ENCODE peak calls at places on chromosomes 4 and X, in five cellular contexts. M is heart left ventricle, H is lung microvascular endothelial cell, A is ureter, F is AG04450. T is an unnamed sample.

GRCh38 chr4:83180469-83180968 is 66.0 kb upstream of the PLAC8 start:
- DNase-seq in M (no peak), F (no peak), H (no peak), A (no peak), T (no peak)

GRCh38 chrX:100979881-100980607 is 10.5 kb downstream of the ARL13A start:
- DNase-seq in M (no peak), H (no peak), F (no peak), A (no peak), T (no peak)

GRCh38 chrX:8140986-8141385 is 30.1 kb downstream of the VCX2 start:
- DNase-seq in M (no peak), H (no peak), A (no peak), F (no peak), T (no peak)

GRCh38 chrX:122219735-122220134 is 964.3 kb upstream of the GRIA3 start:
- DNase-seq in F (no peak), H (no peak), M (no peak), A (no peak), T (no peak)

GRCh38 chrX:107629533-107629909 is 1.2 kb downstream of the PRPS1 start:
- DNase-seq in H (peak), F (no peak), M (no peak), A (no peak), T (no peak)

GRCh38 chr4:11632015-11632414 is 203.3 kb upstream of the HS3ST1 start:
- DNase-seq in A (no peak), H (no peak), F (no peak), M (no peak), T (no peak)

GRCh38 chr4:186740822-186741221 is 17.2 kb upstream of the FAT1 start:
- DNase-seq in A (no peak), M (no peak), F (no peak), H (no peak), T (no peak)

GRCh38 chr4:124523816-124524215 is 188.7 kb downstream of the ANKRD50 start:
- DNase-seq in M (no peak), H (no peak), A (no peak), F (no peak), T (no peak)

GRCh38 chr4:1307951-1308735 is 18.5 kb downstream of the MAEA start:
- DNase-seq in M (peak), H (no peak), A (no peak), F (no peak), T (no peak)

GRCh38 chr4:54543088-54543795 is 114.5 kb upstream of the KIT start:
- DNase-seq in F (no peak), H (no peak), A (no peak), M (no peak), T (no peak)

GRCh38 chr4:118872181-118872580 is 16.5 kb upstream of the SYNPO2 start:
- DNase-seq in F (no peak), A (no peak), M (no peak), H (no peak), T (no peak)

GRCh38 chr4:21901281-21901680 is 47.3 kb downstream of the KCNIP4 start:
- DNase-seq in M (no peak), A (no peak), H (no peak), F (no peak), T (no peak)

T was measured in body of pancreas.